ENCODE peak calls at places on chromosomes 5 and 9, in six cellular contexts. One of them, this sample, is unnamed.

GRCh38 chr5:1428107-1428506 is 17.1 kb downstream of the SLC6A3 start:
- DNase-seq in SK-MEL-5: no peak
- DNase-seq in heart left ventricle: no peak
- DNase-seq in hippocampal formation: no peak
- DNase-seq in LoVo: no peak
- DNase-seq in globus pallidus: no peak
- DNase-seq in this sample: no peak

GRCh38 chr9:121718501-121718900 is 67.1 kb downstream of the DAB2IP start:
- DNase-seq in SK-MEL-5: no peak
- DNase-seq in heart left ventricle: no peak
- DNase-seq in hippocampal formation: no peak
- DNase-seq in LoVo: no peak
- DNase-seq in globus pallidus: no peak
- DNase-seq in this sample: no peak

GRCh38 chr5:150595466-150596031 is 44.9 kb upstream of the SYNPO start:
- DNase-seq in SK-MEL-5: no peak
- DNase-seq in heart left ventricle: peak
- DNase-seq in hippocampal formation: no peak
- DNase-seq in LoVo: no peak
- DNase-seq in globus pallidus: no peak
- DNase-seq in this sample: no peak

GRCh38 chr5:133196441-133197085 is 144.8 kb downstream of the HSPA4 start:
- DNase-seq in SK-MEL-5: no peak
- DNase-seq in heart left ventricle: no peak
- DNase-seq in hippocampal formation: no peak
- DNase-seq in LoVo: no peak
- DNase-seq in globus pallidus: no peak
- DNase-seq in this sample: no peak

GRCh38 chr9:129176786-129177442 is 1.1 kb downstream of the IER5L start:
- DNase-seq in SK-MEL-5: peak
- DNase-seq in heart left ventricle: peak
- DNase-seq in hippocampal formation: no peak
- DNase-seq in LoVo: peak
- DNase-seq in globus pallidus: no peak
- DNase-seq in this sample: peak

GRCh38 chr9:129036241-129036922 is at the start of gene MIGA2:
- DNase-seq in SK-MEL-5: peak
- DNase-seq in heart left ventricle: peak
- DNase-seq in hippocampal formation: peak
- DNase-seq in LoVo: peak
- DNase-seq in globus pallidus: peak
- DNase-seq in this sample: peak

GRCh38 chr5:175821790-175822211 is 49.6 kb upstream of the CPLX2 start:
- DNase-seq in SK-MEL-5: no peak
- DNase-seq in heart left ventricle: no peak
- DNase-seq in hippocampal formation: no peak
- DNase-seq in LoVo: peak
- DNase-seq in globus pallidus: no peak
- DNase-seq in this sample: no peak

GRCh38 chr9:110714314-110714713 is 45.7 kb downstream of the MUSK start:
- DNase-seq in SK-MEL-5: no peak
- DNase-seq in heart left ventricle: no peak
- DNase-seq in hippocampal formation: no peak
- DNase-seq in LoVo: no peak
- DNase-seq in globus pallidus: no peak
- DNase-seq in this sample: no peak